ENCODE peak calls at places on chromosomes 13 and 19, in four cellular contexts. L is IMR-90, Z is adrenal gland, C is tibial nerve. T is an unnamed sample.

GRCh38 chr19:37654833-37655688 is at the start of gene ZFP30:
- DNase-seq in L (peak), Z (peak), C (peak), T (peak)

GRCh38 chr19:2952953-2953481 is 8.2 kb upstream of the ZNF77 start:
- DNase-seq in L (no peak), Z (no peak), C (no peak), T (peak)

GRCh38 chr13:49603318-49603717 is 18.0 kb upstream of the RCBTB1 start:
- DNase-seq in L (no peak), Z (no peak), C (no peak), T (no peak)

GRCh38 chr13:110541526-110541920 is 20.0 kb downstream of the RAB20 start:
- DNase-seq in L (peak), Z (no peak), C (no peak), T (no peak)

GRCh38 chr19:17243854-17244617 is 1.7 kb downstream of the NR2F6 start:
- DNase-seq in L (peak), Z (peak), C (peak), T (no peak)

GRCh38 chr19:41994521-41994971 is 516 bp upstream of the ATP1A3 start:
- DNase-seq in L (no peak), Z (no peak), C (no peak), T (no peak)

GRCh38 chr13:85728831-85729230 is 70.4 kb downstream of the SLITRK6 start:
- DNase-seq in L (peak), Z (no peak), C (no peak), T (no peak)

GRCh38 chr19:35856546-35857149 is at the start of gene KIRREL2:
- DNase-seq in L (no peak), Z (no peak), C (no peak), T (no peak)

GRCh38 chr13:40060318-40061007 is 405.0 kb downstream of the COG6 start:
- DNase-seq in L (no peak), Z (no peak), C (peak), T (peak)

GRCh38 chr13:100650321-100650720 is 24.3 kb downstream of the TMTC4 start:
- DNase-seq in L (no peak), Z (no peak), C (no peak), T (no peak)

GRCh38 chr19:13463296-13463695 is 43.0 kb downstream of the CACNA1A start:
- DNase-seq in L (peak), Z (peak), C (no peak), T (no peak)

GRCh38 chr13:60182907-60183306 is 19.2 kb upstream of the DIAPH3 start:
- DNase-seq in L (no peak), Z (no peak), C (no peak), T (no peak)

GRCh38 chr19:31316201-31316951 is 32.9 kb downstream of the TSHZ3 start:
- DNase-seq in L (peak), Z (peak), C (peak), T (no peak)

GRCh38 chr13:39637890-39638289 is 17.6 kb upstream of the COG6 start:
- DNase-seq in L (no peak), Z (no peak), C (no peak), T (no peak)

GRCh38 chr13:30580852-30581502 is 36.7 kb upstream of the USPL1 start:
- DNase-seq in L (no peak), Z (peak), C (no peak), T (no peak)

GRCh38 chr13:113411216-113412023 is 41.9 kb downstream of the ADPRHL1 start:
- DNase-seq in L (peak), Z (no peak), C (peak), T (peak)

GRCh38 chr13:96575423-96576320 is 418.6 kb downstream of the OXGR1 start:
- DNase-seq in L (no peak), Z (no peak), C (no peak), T (no peak)

GRCh38 chr13:72437458-72437857 is 290.0 kb downstream of the MZT1 start:
- DNase-seq in L (peak), Z (no peak), C (no peak), T (no peak)

GRCh38 chr19:10001899-10002298 is 8.4 kb downstream of the COL5A3 start:
- DNase-seq in L (no peak), Z (peak), C (no peak), T (no peak)

GRCh38 chr19:19224150-19224851 is 12.5 kb downstream of the NCAN start:
- DNase-seq in L (no peak), Z (no peak), C (no peak), T (no peak)

GRCh38 chr19:48543121-48543710 is 8.8 kb upstream of the SULT2B1 start:
- DNase-seq in L (peak), Z (no peak), C (no peak), T (peak)

GRCh38 chr13:38283346-38283745 is 66.3 kb upstream of the UFM1 start:
- DNase-seq in L (no peak), Z (no peak), C (no peak), T (no peak)

GRCh38 chr13:41457589-41458186 is 338 bp downstream of the RGCC start:
- DNase-seq in L (no peak), Z (no peak), C (no peak), T (no peak)

GRCh38 chr13:41596190-41596589 is 138.8 kb downstream of the RGCC start:
- DNase-seq in L (peak), Z (no peak), C (no peak), T (no peak)

GRCh38 chr19:13260883-13261653 is 110.9 kb downstream of the IER2 start:
- DNase-seq in L (peak), Z (peak), C (peak), T (no peak)

GRCh38 chr13:69910800-69911199 is 196.8 kb upstream of the ATXN8OS start:
- DNase-seq in L (no peak), Z (no peak), C (no peak), T (no peak)

GRCh38 chr19:788821-789472 is 8.3 kb upstream of the PTBP1 start:
- DNase-seq in L (no peak), Z (no peak), C (no peak), T (no peak)

GRCh38 chr19:57850553-57851017 is 926 bp downstream of the ZNF587 start:
- DNase-seq in L (peak), Z (no peak), C (no peak), T (no peak)

GRCh38 chr13:27151798-27152599 is 19.6 kb downstream of the USP12 start:
- DNase-seq in L (peak), Z (no peak), C (no peak), T (no peak)

GRCh38 chr13:106078191-106078590 is 457.3 kb downstream of the EFNB2 start:
- DNase-seq in L (peak), Z (no peak), C (no peak), T (no peak)

GRCh38 chr13:100535401-100536135 is 53.0 kb downstream of the GGACT start:
- DNase-seq in L (no peak), Z (no peak), C (no peak), T (no peak)

GRCh38 chr19:18846862-18847515 is 15.2 kb downstream of the UPF1 start:
- DNase-seq in L (peak), Z (peak), C (peak), T (peak)

GRCh38 chr13:83941669-83942335 is 59.5 kb upstream of the SLITRK1 start:
- DNase-seq in L (no peak), Z (no peak), C (no peak), T (no peak)

GRCh38 chr13:48828962-48829405 is 146.7 kb upstream of the FNDC3A start:
- DNase-seq in L (peak), Z (no peak), C (no peak), T (no peak)

GRCh38 chr13:85284349-85284748 is 514.9 kb downstream of the SLITRK6 start:
- DNase-seq in L (no peak), Z (no peak), C (no peak), T (no peak)

GRCh38 chr19:10639836-10640235 is 14.3 kb upstream of the ILF3 start:
- DNase-seq in L (no peak), Z (no peak), C (no peak), T (no peak)

GRCh38 chr13:32001392-32001768 is 30.2 kb upstream of the FRY start:
- DNase-seq in L (peak), Z (no peak), C (no peak), T (no peak)

GRCh38 chr19:38152461-38153379 is 71.3 kb downstream of the DPF1 start:
- DNase-seq in L (peak), Z (no peak), C (no peak), T (no peak)

GRCh38 chr19:29288276-29288675 is 75.3 kb upstream of the UQCRFS1 start:
- DNase-seq in L (no peak), Z (no peak), C (no peak), T (no peak)

DNA sequence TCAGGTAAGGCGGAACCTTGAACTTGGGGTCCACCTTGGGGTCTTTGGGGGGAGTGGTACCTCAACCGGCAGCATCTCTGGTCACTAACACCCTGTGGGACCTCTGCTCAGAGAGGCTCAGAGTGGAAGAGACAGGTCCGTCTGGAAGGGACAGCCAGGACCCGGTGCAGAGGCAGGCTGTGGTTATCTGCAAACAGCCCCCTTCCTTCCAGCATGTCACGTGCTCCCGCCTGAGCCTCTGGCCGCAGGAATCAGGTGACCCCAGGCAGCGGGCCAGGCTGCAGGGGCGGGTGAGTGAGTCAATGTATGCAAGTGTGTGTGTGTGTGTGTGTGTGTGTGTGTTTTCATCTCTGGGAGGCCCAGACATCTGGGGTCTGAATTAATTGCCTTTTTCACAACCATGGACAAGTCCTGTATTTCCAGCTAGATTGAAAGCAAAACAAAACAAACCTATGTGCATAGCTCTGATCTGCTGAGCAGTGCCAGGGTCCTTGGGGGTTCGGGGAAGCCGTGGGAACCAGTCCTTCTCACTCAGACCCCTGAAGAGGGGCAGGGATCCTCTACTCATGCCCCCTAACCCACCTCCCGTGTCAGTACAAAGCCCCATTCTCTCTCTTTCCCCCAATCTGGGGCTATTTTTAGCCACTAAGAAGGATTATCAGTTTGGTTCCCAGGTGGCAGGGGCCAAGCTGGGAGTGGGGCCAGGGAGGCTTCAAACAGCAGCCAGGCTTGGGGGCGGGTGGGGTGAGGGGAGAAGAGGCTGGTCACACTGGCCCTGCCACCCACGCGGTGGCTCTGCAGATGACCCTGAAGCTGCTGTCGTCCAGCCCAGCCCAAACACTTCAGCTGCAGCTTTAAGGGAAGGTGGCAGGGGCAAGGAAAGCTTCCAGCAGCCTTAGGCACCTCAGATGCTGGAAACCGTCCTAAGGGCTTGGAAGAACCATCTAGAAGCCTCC is 31.4 kb downstream of the CERS4 start:
- DNase-seq in L (peak), Z (peak), C (peak), T (peak)
- TF ChIP-seq POLR2A in L (no peak), Z (no peak), C (no peak), T (no peak)

GRCh38 chr13:45370922-45371406 is 30.0 kb upstream of the TPT1 start:
- DNase-seq in L (peak), Z (peak), C (peak), T (peak)
- H3K4me3 ChIP-seq in L (no peak), Z (no peak), C (no peak), T (no peak)

GRCh38 chr19:5686326-5686646 is 3.8 kb upstream of the RPL36 start:
- DNase-seq in L (no peak), Z (no peak), C (no peak), T (no peak)

GRCh38 chr19:5683177-5683886 is 2.5 kb downstream of the HSD11B1L start:
- DNase-seq in L (no peak), Z (peak), C (no peak), T (no peak)

GRCh38 chr19:5687360-5688198 is 2.5 kb upstream of the RPL36 start:
- DNase-seq in L (no peak), Z (no peak), C (no peak), T (no peak)

GRCh38 chr19:5684694-5685430 is 4.0 kb downstream of the HSD11B1L start:
- DNase-seq in L (no peak), Z (no peak), C (no peak), T (no peak)

GRCh38 chr19:5686647-5687359 is 3.3 kb upstream of the RPL36 start:
- DNase-seq in L (peak), Z (peak), C (peak), T (peak)
- TF ChIP-seq POLR2A in L (peak), Z (peak), C (no peak), T (no peak)

GRCh38 chr19:54850930-54851329 is 687 bp downstream of the KIR3DL2 start:
- DNase-seq in L (no peak), Z (no peak), C (no peak), T (no peak)

DNA sequence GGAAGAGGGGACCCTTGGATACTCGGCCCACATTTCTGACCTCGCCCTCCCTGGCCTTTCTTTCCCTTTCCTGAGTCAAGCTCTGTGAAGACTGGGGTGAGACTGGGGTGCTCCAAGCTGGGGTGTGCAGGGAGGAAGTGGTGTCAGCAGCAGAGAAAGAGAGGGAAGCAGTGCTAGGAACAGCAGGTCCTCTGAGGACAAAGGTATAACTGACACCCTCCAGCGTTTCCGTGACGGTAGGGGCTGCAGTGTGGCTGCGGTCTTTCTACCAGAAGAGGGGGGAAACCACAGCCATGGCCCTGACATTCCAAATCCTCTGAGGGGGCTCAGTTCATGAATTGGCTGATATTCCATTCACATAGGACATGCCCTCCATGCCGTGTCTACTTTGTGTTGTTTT is 1.1 kb downstream of the KIR3DL2 start:
- DNase-seq in L (no peak), Z (no peak), C (no peak), T (no peak)
- H3K4me3 ChIP-seq in L (no peak), Z (no peak), C (no peak), T (no peak)

DNA sequence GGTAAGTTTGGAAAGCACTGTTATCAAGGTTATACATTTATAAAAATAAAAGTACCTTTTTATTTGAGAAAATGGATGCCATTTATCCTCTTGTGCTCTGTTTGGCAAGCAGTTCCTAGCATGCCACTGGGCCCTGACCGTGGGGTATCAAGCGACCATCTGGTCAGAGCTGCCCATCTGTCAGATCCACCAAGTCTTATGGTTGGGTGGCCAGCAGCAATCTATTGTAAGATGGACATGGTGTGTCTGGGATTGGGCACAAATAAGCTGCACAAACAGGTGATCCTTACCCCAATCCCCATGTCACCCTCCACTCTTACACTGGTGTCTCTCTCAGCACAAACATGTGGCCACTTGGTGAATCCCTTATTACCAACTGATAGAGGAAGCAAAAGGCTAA is 178.5 kb downstream of the DLEU7 start:
- DNase-seq in L (no peak), Z (no peak), C (no peak), T (no peak)
- TF ChIP-seq POLR2A in L (no peak), Z (no peak), C (no peak), T (no peak)